ENCODE peak calls at places on chromosomes 6 and 20, in nine cellular contexts. Y, W, I, V, A, B, X, U and L are unnamed samples.

GRCh38 chr6:20969551-20969950 is 435.3 kb downstream of the CDKAL1 start:
- DNase-seq in Y (no peak), W (no peak), I (no peak), V (no peak), A (no peak), B (no peak), X (no peak), U (no peak), L (no peak)

GRCh38 chr6:38801305-38801704 is 86.2 kb downstream of the DNAH8 start:
- DNase-seq in Y (no peak), W (no peak), I (no peak), V (no peak), A (no peak), B (no peak), X (no peak), U (no peak), L (no peak)

GRCh38 chr20:3706774-3707507 is 5.5 kb downstream of the SIGLEC1 start:
- DNase-seq in Y (no peak), W (no peak), I (no peak), V (no peak), A (peak), B (peak), X (no peak), U (no peak), L (no peak)

GRCh38 chr6:7893342-7893741 is 17.2 kb downstream of the TXNDC5 start:
- DNase-seq in Y (no peak), W (no peak), I (no peak), V (no peak), A (no peak), B (no peak), X (no peak), U (no peak), L (no peak)

GRCh38 chr6:168376120-168376519 is 56.5 kb upstream of the DACT2 start:
- DNase-seq in Y (no peak), W (no peak), I (no peak), V (no peak), A (no peak), B (no peak), X (no peak), U (no peak), L (no peak)

GRCh38 chr6:121006024-121006423 is 328.3 kb downstream of the TBC1D32 start:
- DNase-seq in Y (no peak), W (no peak), I (no peak), V (no peak), A (no peak), B (no peak), X (no peak), U (no peak), L (no peak)

GRCh38 chr6:100657678-100658330 is 193.1 kb upstream of the SIM1 start:
- DNase-seq in Y (no peak), W (no peak), I (no peak), V (no peak), A (no peak), B (no peak), X (no peak), U (peak), L (no peak)

GRCh38 chr20:20411841-20412240 is 43.9 kb downstream of the INSM1 start:
- DNase-seq in Y (no peak), W (no peak), I (no peak), V (no peak), A (no peak), B (no peak), X (no peak), U (no peak), L (no peak)

GRCh38 chr6:63764318-63764916 is 128.8 kb downstream of the PHF3 start:
- DNase-seq in Y (no peak), W (no peak), I (no peak), V (no peak), A (no peak), B (no peak), X (peak), U (peak), L (no peak)

GRCh38 chr6:80438728-80439127 is 332.3 kb downstream of the BCKDHB start:
- DNase-seq in Y (no peak), W (no peak), I (no peak), V (no peak), A (no peak), B (no peak), X (no peak), U (peak), L (no peak)

GRCh38 chr6:109237986-109238329 is 142.7 kb downstream of the CEP57L1 start:
- DNase-seq in Y (no peak), W (no peak), I (no peak), V (no peak), A (no peak), B (no peak), X (no peak), U (no peak), L (no peak)

GRCh38 chr6:81362246-81362645 is 390.2 kb downstream of the TENT5A start:
- DNase-seq in Y (no peak), W (no peak), I (no peak), V (no peak), A (no peak), B (no peak), X (no peak), U (peak), L (no peak)

GRCh38 chr6:17871836-17872235 is 115.6 kb downstream of the KIF13A start:
- DNase-seq in Y (no peak), W (no peak), I (no peak), V (no peak), A (no peak), B (no peak), X (no peak), U (no peak), L (no peak)

GRCh38 chr6:5054427-5054873 is 30.7 kb upstream of the PPP1R3G start:
- DNase-seq in Y (no peak), W (no peak), I (no peak), V (no peak), A (no peak), B (no peak), X (no peak), U (peak), L (no peak)

GRCh38 chr20:63829598-63829942 is 1.5 kb downstream of the ZBTB46 start:
- DNase-seq in Y (no peak), W (no peak), I (no peak), V (no peak), A (no peak), B (no peak), X (no peak), U (no peak), L (no peak)

GRCh38 chr20:8522191-8522590 is 390.1 kb downstream of the PLCB1 start:
- DNase-seq in Y (no peak), W (no peak), I (no peak), V (no peak), A (no peak), B (no peak), X (no peak), U (no peak), L (no peak)

GRCh38 chr6:30127238-30128093 is 8.5 kb upstream of the TRIM40 start:
- DNase-seq in Y (no peak), W (peak), I (no peak), V (no peak), A (no peak), B (no peak), X (peak), U (no peak), L (no peak)

GRCh38 chr20:8601542-8601912 is 467.4 kb upstream of the PLCB4 start:
- DNase-seq in Y (no peak), W (no peak), I (no peak), V (no peak), A (no peak), B (no peak), X (no peak), U (no peak), L (no peak)

GRCh38 chr20:53609501-53610445 is 16.1 kb upstream of the ZNF217 start:
- DNase-seq in Y (no peak), W (no peak), I (no peak), V (peak), A (no peak), B (peak), X (no peak), U (peak), L (peak)

GRCh38 chr6:31143148-31143547 is 4.3 kb upstream of the PSORS1C2 start:
- DNase-seq in Y (peak), W (no peak), I (peak), V (no peak), A (peak), B (no peak), X (peak), U (peak), L (no peak)

GRCh38 chr6:14074723-14075503 is 42.7 kb upstream of the CD83 start:
- DNase-seq in Y (peak), W (no peak), I (peak), V (no peak), A (no peak), B (no peak), X (peak), U (peak), L (peak)

GRCh38 chr6:72944660-72945059 is 280.6 kb downstream of the KHDC1L start:
- DNase-seq in Y (no peak), W (no peak), I (no peak), V (no peak), A (no peak), B (no peak), X (no peak), U (no peak), L (no peak)

GRCh38 chr6:112298816-112299281 is 44.5 kb upstream of the LAMA4 start:
- DNase-seq in Y (no peak), W (no peak), I (no peak), V (no peak), A (no peak), B (no peak), X (peak), U (peak), L (no peak)

GRCh38 chr20:25251019-25251418 is 3.1 kb downstream of the PYGB start:
- DNase-seq in Y (no peak), W (no peak), I (no peak), V (no peak), A (no peak), B (no peak), X (no peak), U (no peak), L (no peak)

GRCh38 chr6:124995131-124995530 is 32.9 kb downstream of the RNF217 start:
- DNase-seq in Y (no peak), W (no peak), I (no peak), V (no peak), A (no peak), B (no peak), X (no peak), U (no peak), L (no peak)

GRCh38 chr20:33724439-33725094 is 4.5 kb upstream of the PXMP4 start:
- DNase-seq in Y (no peak), W (no peak), I (no peak), V (no peak), A (no peak), B (no peak), X (no peak), U (no peak), L (no peak)

GRCh38 chr20:59013959-59014608 is 5.1 kb upstream of the TUBB1 start:
- DNase-seq in Y (no peak), W (no peak), I (no peak), V (no peak), A (no peak), B (no peak), X (no peak), U (peak), L (peak)

GRCh38 chr20:36368869-36369268 is 62.7 kb downstream of the DLGAP4 start:
- DNase-seq in Y (no peak), W (no peak), I (no peak), V (no peak), A (no peak), B (no peak), X (no peak), U (no peak), L (no peak)

GRCh38 chr6:150325093-150325772 is 43.6 kb upstream of the IYD start:
- DNase-seq in Y (no peak), W (no peak), I (no peak), V (no peak), A (no peak), B (no peak), X (no peak), U (no peak), L (no peak)

GRCh38 chr20:62953839-62954703 is 1.6 kb downstream of the SLC17A9 start:
- DNase-seq in Y (peak), W (no peak), I (peak), V (peak), A (peak), B (peak), X (peak), U (peak), L (peak)

GRCh38 chr6:14129572-14129971 is 12.0 kb downstream of the CD83 start:
- DNase-seq in Y (peak), W (no peak), I (peak), V (no peak), A (no peak), B (no peak), X (peak), U (peak), L (peak)

GRCh38 chr6:96837138-96837971 is at the start of gene GPR63:
- DNase-seq in Y (peak), W (peak), I (peak), V (peak), A (no peak), B (peak), X (peak), U (peak), L (peak)

GRCh38 chr6:145139451-145139850 is 595.9 kb downstream of the EPM2A start:
- DNase-seq in Y (no peak), W (no peak), I (no peak), V (no peak), A (no peak), B (no peak), X (peak), U (peak), L (no peak)

GRCh38 chr6:145141609-145142008 is 593.7 kb downstream of the EPM2A start:
- DNase-seq in Y (no peak), W (no peak), I (no peak), V (no peak), A (no peak), B (no peak), X (no peak), U (no peak), L (no peak)

GRCh38 chr6:145142958-145143357 is 592.4 kb downstream of the EPM2A start:
- DNase-seq in Y (no peak), W (no peak), I (no peak), V (no peak), A (no peak), B (no peak), X (no peak), U (no peak), L (no peak)

GRCh38 chr6:145139895-145140294 is 595.4 kb downstream of the EPM2A start:
- DNase-seq in Y (no peak), W (no peak), I (no peak), V (no peak), A (no peak), B (no peak), X (no peak), U (no peak), L (no peak)

GRCh38 chr6:145143379-145143778 is 591.9 kb downstream of the EPM2A start:
- DNase-seq in Y (no peak), W (no peak), I (no peak), V (no peak), A (no peak), B (no peak), X (no peak), U (no peak), L (no peak)
- TF ChIP-seq CTCF in Y (no peak), W (no peak), I (no peak), V (no peak), A (no peak), B (no peak), X (no peak), U (no peak), L (no peak)

GRCh38 chr6:71852951-71853350 is 33.4 kb upstream of the RIMS1 start:
- DNase-seq in Y (no peak), W (no peak), I (no peak), V (no peak), A (no peak), B (no peak), X (no peak), U (no peak), L (no peak)
- TF ChIP-seq CTCF in Y (no peak), W (no peak), I (no peak), V (no peak), A (no peak), B (no peak), X (no peak), U (no peak), L (no peak)

DNA sequence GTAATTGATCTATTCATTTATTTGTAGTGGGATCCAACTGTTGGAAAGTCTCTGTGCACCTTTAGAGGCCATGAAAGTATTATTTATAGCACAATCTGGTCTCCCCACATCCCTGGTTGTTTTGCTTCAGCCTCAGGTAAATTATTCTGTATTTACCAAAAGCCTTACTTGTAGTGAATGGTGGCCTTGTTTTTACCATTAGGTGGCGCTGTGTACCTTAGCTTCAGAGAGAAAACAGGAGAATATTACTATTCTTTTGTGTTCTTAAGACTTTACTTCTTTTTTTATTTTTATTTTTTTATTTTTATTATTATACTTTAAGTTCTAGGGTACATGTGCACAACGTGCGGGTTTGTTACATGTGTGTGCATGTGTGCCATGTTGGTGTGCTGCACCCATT is 23.7 kb downstream of the PEX7 start:
- DNase-seq in Y (no peak), W (no peak), I (peak), V (no peak), A (no peak), B (no peak), X (peak), U (peak), L (peak)
- TF ChIP-seq CTCF in Y (peak), W (peak), I (peak), V (peak), A (peak), B (peak), X (peak), U (peak), L (peak)

GRCh38 chr6:43125555-43125954 is 45.5 kb upstream of the SRF start:
- DNase-seq in Y (no peak), W (no peak), I (no peak), V (no peak), A (no peak), B (no peak), X (no peak), U (no peak), L (no peak)

GRCh38 chr6:43125119-43125518 is 46.0 kb upstream of the SRF start:
- DNase-seq in Y (no peak), W (no peak), I (no peak), V (no peak), A (no peak), B (no peak), X (peak), U (peak), L (no peak)

GRCh38 chr6:43127180-43127579 is 43.9 kb upstream of the SRF start:
- DNase-seq in Y (no peak), W (no peak), I (no peak), V (no peak), A (no peak), B (no peak), X (no peak), U (no peak), L (no peak)

GRCh38 chr6:43128926-43129325 is 42.1 kb upstream of the SRF start:
- DNase-seq in Y (no peak), W (peak), I (no peak), V (no peak), A (no peak), B (no peak), X (no peak), U (no peak), L (no peak)

GRCh38 chr6:43129434-43130194 is 41.5 kb upstream of the SRF start:
- DNase-seq in Y (no peak), W (no peak), I (no peak), V (no peak), A (no peak), B (no peak), X (peak), U (no peak), L (peak)
- TF ChIP-seq CTCF in Y (peak), W (no peak), I (peak), V (no peak), A (peak), B (peak), X (peak), U (peak), L (no peak)

GRCh38 chr6:29025927-29026585 is 18.9 kb downstream of the OR2W1 start:
- DNase-seq in Y (no peak), W (no peak), I (no peak), V (no peak), A (no peak), B (no peak), X (no peak), U (no peak), L (no peak)
- TF ChIP-seq CTCF in Y (no peak), W (no peak), I (no peak), V (no peak), A (no peak), B (no peak), X (no peak), U (no peak), L (no peak)

GRCh38 chr20:258963-259362 is 1.4 kb downstream of the DEFB132 start:
- DNase-seq in Y (no peak), W (no peak), I (no peak), V (no peak), A (no peak), B (no peak), X (no peak), U (peak), L (peak)
- TF ChIP-seq CTCF in Y (no peak), W (no peak), I (no peak), V (no peak), A (no peak), B (peak), X (peak), U (peak), L (no peak)

DNA sequence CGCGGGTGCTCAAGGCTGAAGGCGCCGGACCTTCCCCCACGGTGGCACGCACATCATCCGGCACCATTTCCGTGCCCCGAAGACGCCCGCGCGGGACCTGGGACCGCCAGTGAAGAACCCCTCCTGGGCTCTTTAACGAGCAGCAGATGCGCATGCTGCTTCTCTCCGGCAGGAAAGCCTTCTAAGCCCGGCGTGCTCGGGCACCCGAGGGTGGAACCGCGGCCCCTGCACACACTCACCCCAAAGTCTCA is 220 bp downstream of the FOXQ1 start:
- DNase-seq in Y (no peak), W (no peak), I (no peak), V (no peak), A (no peak), B (no peak), X (no peak), U (no peak), L (no peak)
- TF ChIP-seq CTCF in Y (no peak), W (no peak), I (no peak), V (no peak), A (no peak), B (no peak), X (no peak), U (no peak), L (no peak)

GRCh38 chr6:15489563-15489962 is 173.3 kb downstream of the DTNBP1 start:
- DNase-seq in Y (no peak), W (no peak), I (no peak), V (no peak), A (no peak), B (no peak), X (no peak), U (no peak), L (no peak)
- TF ChIP-seq CTCF in Y (no peak), W (no peak), I (no peak), V (no peak), A (no peak), B (no peak), X (no peak), U (no peak), L (no peak)